ENCODE peak calls at places on chromosomes 12 and 14, in four cellular contexts. M, S, W and G are unnamed samples.
A peak's percentile ranks its signal among the peaks of the same experiment; 100 is the strongest.

GRCh38 chr14:45649051-45649450 is 396.0 kb upstream of the MIS18BP1 start:
- DNase-seq in W (no peak), S (no peak), M (no peak), G (no peak)

GRCh38 chr14:89349196-89350008 is 67.6 kb downstream of the FOXN3 start:
- DNase-seq in W (peak; percentile 87), S (no peak), M (peak; percentile 76), G (peak; percentile 76)

GRCh38 chr14:65472189-65472588 is 59.7 kb downstream of the FUT8 start:
- DNase-seq in M (no peak), S (no peak), W (no peak), G (no peak)

GRCh38 chr14:87351007-87351406 is 642.0 kb downstream of the GALC start:
- DNase-seq in S (no peak), M (no peak), W (no peak), G (no peak)

GRCh38 chr14:57273236-57273635 is 4.5 kb downstream of the AP5M1 start:
- DNase-seq in S (no peak), W (no peak), M (no peak), G (no peak)

GRCh38 chr12:94671917-94672316 is 21.6 kb upstream of the TMCC3 start:
- DNase-seq in S (no peak), W (no peak), M (no peak), G (no peak)

GRCh38 chr14:56333361-56334279 is 215.4 kb downstream of the PELI2 start:
- DNase-seq in W (no peak), M (no peak), S (peak; percentile 93), G (peak; percentile 96)

GRCh38 chr14:48536318-48536717 is 860.9 kb upstream of the MDGA2 start:
- DNase-seq in S (no peak), W (no peak), M (peak; percentile 3), G (no peak)

GRCh38 chr14:64303471-64303917 is 9.3 kb upstream of the ESR2 start:
- DNase-seq in W (peak; percentile 28), S (peak; percentile 68), M (peak; percentile 61), G (peak; percentile 77)

GRCh38 chr12:24360907-24361306 is 411.4 kb upstream of the SOX5 start:
- DNase-seq in M (no peak), W (peak; percentile 88), S (peak; percentile 19), G (peak; percentile 92)

GRCh38 chr14:54730156-54730961 is 163.4 kb downstream of the SAMD4A start:
- DNase-seq in S (peak; percentile 78), W (no peak), M (no peak), G (peak; percentile 87)

GRCh38 chr12:110992909-110993308 is 72.5 kb upstream of the MYL2 start:
- DNase-seq in W (no peak), M (no peak), S (no peak), G (no peak)

GRCh38 chr14:24123465-24124417 is 6.7 kb upstream of the FITM1 start:
- DNase-seq in M (no peak), W (no peak), S (no peak), G (no peak)

GRCh38 chr12:32181498-32182175 is 75.0 kb downstream of the BICD1 start:
- DNase-seq in S (no peak), W (no peak), M (no peak), G (peak; percentile 21)

GRCh38 chr14:71395151-71395604 is 487.9 kb downstream of the PCNX1 start:
- DNase-seq in S (no peak), W (no peak), M (no peak), G (no peak)

GRCh38 chr12:70556179-70556869 is 80.9 kb downstream of the PTPRB start:
- DNase-seq in W (no peak), S (no peak), M (no peak), G (no peak)

GRCh38 chr12:17588968-17589367 is 501.0 kb downstream of the RERGL start:
- DNase-seq in M (peak; percentile 24), S (no peak), W (peak; percentile 27), G (peak; percentile 1)

GRCh38 chr12:26318661-26319068 is 123.3 kb downstream of the SSPN start:
- DNase-seq in M (no peak), W (peak; percentile 28), S (peak; percentile 89), G (peak; percentile 91)

GRCh38 chr12:107404981-107405380 is 280.6 kb upstream of the PWP1 start:
- DNase-seq in M (no peak), S (peak; percentile 36), W (no peak), G (peak; percentile 6)

GRCh38 chr14:50871914-50872732 is at the start of gene ABHD12B:
- DNase-seq in M (no peak), S (no peak), W (no peak), G (peak; percentile 18)

GRCh38 chr12:132170094-132170636 is 25.9 kb downstream of the NOC4L start:
- DNase-seq in W (no peak), M (no peak), S (peak; percentile 75), G (peak; percentile 51)

GRCh38 chr14:103730490-103731035 is 15.0 kb downstream of the ZFYVE21 start:
- DNase-seq in S (no peak), W (no peak), M (no peak), G (no peak)

GRCh38 chr14:103731481-103731880 is 15.9 kb downstream of the ZFYVE21 start:
- DNase-seq in M (no peak), W (no peak), S (no peak), G (no peak)

GRCh38 chr14:103732868-103733626 is 17.4 kb downstream of the ZFYVE21 start:
- DNase-seq in S (no peak), W (no peak), M (no peak), G (no peak)

GRCh38 chr14:103733651-103734050 is 18.0 kb downstream of the ZFYVE21 start:
- DNase-seq in W (no peak), M (no peak), S (no peak), G (no peak)

GRCh38 chr14:103731916-103732867 is 16.6 kb downstream of the ZFYVE21 start:
- DNase-seq in W (no peak), S (no peak), M (no peak), G (no peak)
- H4K91ac ChIP-seq in W (no peak overlapping the region), S (no peak overlapping the region), M (no peak overlapping the region), G (peak overlapping the region; percentile 50)

GRCh38 chr12:124506832-124507153 is 60.6 kb downstream of the NCOR2 start:
- DNase-seq in S (no peak), W (no peak), M (no peak), G (no peak)
- H3K79me1 ChIP-seq in S (peaks cover 98% of the 10 kb centered on the region), W (peaks cover 12% of the 10 kb centered on the region), M (peaks cover 36% of the 10 kb centered on the region), G (no peaks in the 10 kb centered on the region)

GRCh38 chr12:52878507-52879393 is 26.1 kb downstream of the KRT8 start:
- DNase-seq in W (no peak), S (no peak), M (no peak), G (no peak)
- H4K91ac ChIP-seq in W (peak overlapping the region; percentile 52), S (no peak overlapping the region), M (peak overlapping the region; percentile 22), G (peak overlapping the region; percentile 81)

GRCh38 chr14:68970096-68970612 is 8.9 kb downstream of the ACTN1 start:
- DNase-seq in S (no peak), M (no peak), W (no peak), G (no peak)
- H3K79me1 ChIP-seq in S (peaks cover 88% of the 10 kb centered on the region), M (peaks cover 16% of the 10 kb centered on the region), W (peaks cover 7% of the 10 kb centered on the region), G (no peaks in the 10 kb centered on the region)